ENCODE peak calls at places on chromosomes 11 and 22, in seven cellular contexts. P is transverse colon; Y is stimulated activated CD4-positive, alpha-beta T cell treated with anti-CD3 and anti-CD28 coated beads, Interleukin-1b, Interleukin-23, amount 100 ng/mL, for 1 hour; Z is G401; F is stimulated activated CD8-positive, alpha-beta memory T cell treated with anti-CD3 and anti-CD28 coated beads, Interleukin-15, amount 100 ng/mL, for 24 hours; H is heart right ventricle; G is activated CD4-positive, alpha-beta T cell treated with anti-CD3 and anti-CD28 coated beads for 48 hours. D is an unnamed sample.

GRCh38 chr11:77085652-77086051 is 17.0 kb upstream of the OMP start:
- DNase-seq in P (peak), Y (no peak), Z (no peak), F (no peak), H (no peak), G (no peak), D (no peak)

GRCh38 chr22:17352798-17353197 is 16.5 kb upstream of the CECR2 start:
- DNase-seq in P (no peak), Y (no peak), Z (no peak), F (no peak), H (no peak), G (no peak), D (no peak)

GRCh38 chr11:109849946-109850345 is 243.2 kb upstream of the ZC3H12C start:
- DNase-seq in P (no peak), Y (no peak), Z (peak), F (no peak), H (no peak), G (no peak), D (no peak)

GRCh38 chr11:103450241-103450640 is 341.0 kb downstream of the DYNC2H1 start:
- DNase-seq in P (no peak), Y (no peak), Z (no peak), F (no peak), H (no peak), G (no peak), D (no peak)

GRCh38 chr22:44120314-44120704 is 60.4 kb upstream of the PARVG start:
- DNase-seq in P (no peak), Y (no peak), Z (no peak), F (no peak), H (no peak), G (no peak), D (no peak)

GRCh38 chr11:2213890-2214526 is 42.4 kb upstream of the TH start:
- DNase-seq in P (no peak), Y (no peak), Z (peak), F (no peak), H (no peak), G (no peak), D (no peak)

GRCh38 chr11:62394825-62395538 is 23.9 kb upstream of the SCGB1A1 start:
- DNase-seq in P (peak), Y (no peak), Z (peak), F (no peak), H (peak), G (peak), D (peak)

GRCh38 chr11:72668645-72669347 is 5.4 kb downstream of the PDE2A start:
- DNase-seq in P (no peak), Y (no peak), Z (no peak), F (no peak), H (no peak), G (peak), D (peak)

GRCh38 chr22:32326647-32327046 is 31.0 kb upstream of the RFPL3 start:
- DNase-seq in P (no peak), Y (no peak), Z (no peak), F (no peak), H (no peak), G (no peak), D (no peak)

GRCh38 chr22:44383071-44383575 is 70.4 kb upstream of the SHISAL1 start:
- DNase-seq in P (no peak), Y (no peak), Z (no peak), F (no peak), H (no peak), G (no peak), D (no peak)

GRCh38 chr11:3885855-3886254 is 30.4 kb downstream of the STIM1 start:
- DNase-seq in P (no peak), Y (no peak), Z (no peak), F (no peak), H (no peak), G (no peak), D (no peak)

GRCh38 chr11:129739339-129739738 is 76.3 kb upstream of the TMEM45B start:
- DNase-seq in P (no peak), Y (no peak), Z (no peak), F (no peak), H (no peak), G (no peak), D (no peak)

GRCh38 chr11:35746356-35747153 is 84.0 kb downstream of the TRIM44 start:
- DNase-seq in P (no peak), Y (no peak), Z (no peak), F (no peak), H (no peak), G (no peak), D (no peak)

GRCh38 chr11:6608726-6609501 is 3.1 kb downstream of the TAF10 start:
- DNase-seq in P (no peak), Y (no peak), Z (no peak), F (no peak), H (no peak), G (no peak), D (no peak)

GRCh38 chr22:31530816-31531180 is 34.5 kb downstream of the SFI1 start:
- DNase-seq in P (no peak), Y (no peak), Z (no peak), F (no peak), H (no peak), G (no peak), D (no peak)

GRCh38 chr11:106426696-106427095 is 349.2 kb downstream of the AASDHPPT start:
- DNase-seq in P (no peak), Y (no peak), Z (no peak), F (no peak), H (no peak), G (no peak), D (no peak)

GRCh38 chr11:733072-733471 is 14.2 kb upstream of the TALDO1 start:
- DNase-seq in P (no peak), Y (no peak), Z (no peak), F (no peak), H (no peak), G (no peak), D (no peak)

GRCh38 chr11:11624206-11624605 is 2.4 kb upstream of the GALNT18 start:
- DNase-seq in P (no peak), Y (no peak), Z (no peak), F (no peak), H (no peak), G (no peak), D (no peak)